ENCODE peak calls at places on chromosomes 7 and 10, in seven cellular contexts. P, J, F, M, O, G and A are unnamed samples.

GRCh38 chr7:80133361-80134104 is 1.1 kb upstream of the GNAI1 start:
- DNase-seq in P (peak; percentile 50), J (no peak), O (no peak), M (no peak), F (peak; percentile 17), G (no peak), A (no peak)

GRCh38 chr10:129501652-129502436 is 34.8 kb downstream of the MGMT start:
- DNase-seq in O (no peak), J (no peak), F (no peak), P (no peak), G (no peak), M (no peak), A (no peak)

GRCh38 chr7:26664735-26665420 is 199.5 kb downstream of the SKAP2 start:
- DNase-seq in G (no peak), P (peak; percentile 25), O (no peak), F (no peak), J (no peak), M (peak; percentile 65), A (no peak)

GRCh38 chr10:23718946-23719345 is 280.1 kb downstream of the OTUD1 start:
- DNase-seq in J (no peak), G (no peak), M (no peak), O (no peak), P (no peak), F (no peak), A (no peak)

GRCh38 chr10:34791228-34791627 is 23.9 kb downstream of the PARD3 start:
- DNase-seq in O (no peak), M (no peak), J (no peak), F (no peak), G (no peak), P (no peak), A (no peak)

GRCh38 chr10:8300925-8301707 is 246.6 kb downstream of the GATA3 start:
- DNase-seq in F (no peak), G (no peak), M (no peak), O (no peak), J (no peak), P (no peak), A (no peak)

GRCh38 chr10:44723654-44724053 is 187.5 kb upstream of the TMEM72 start:
- DNase-seq in O (no peak), P (peak; percentile 82), G (no peak), F (peak; percentile 26), J (no peak), M (no peak), A (no peak)

GRCh38 chr10:79316671-79317431 is 30.4 kb upstream of the PPIF start:
- DNase-seq in J (no peak), O (no peak), M (no peak), P (peak; percentile 29), F (no peak), G (no peak), A (peak; percentile 62)

GRCh38 chr7:108522780-108523179 is 3.2 kb downstream of the PNPLA8 start:
- DNase-seq in P (no peak), O (no peak), G (no peak), M (no peak), J (no peak), F (no peak), A (no peak)

DNA sequence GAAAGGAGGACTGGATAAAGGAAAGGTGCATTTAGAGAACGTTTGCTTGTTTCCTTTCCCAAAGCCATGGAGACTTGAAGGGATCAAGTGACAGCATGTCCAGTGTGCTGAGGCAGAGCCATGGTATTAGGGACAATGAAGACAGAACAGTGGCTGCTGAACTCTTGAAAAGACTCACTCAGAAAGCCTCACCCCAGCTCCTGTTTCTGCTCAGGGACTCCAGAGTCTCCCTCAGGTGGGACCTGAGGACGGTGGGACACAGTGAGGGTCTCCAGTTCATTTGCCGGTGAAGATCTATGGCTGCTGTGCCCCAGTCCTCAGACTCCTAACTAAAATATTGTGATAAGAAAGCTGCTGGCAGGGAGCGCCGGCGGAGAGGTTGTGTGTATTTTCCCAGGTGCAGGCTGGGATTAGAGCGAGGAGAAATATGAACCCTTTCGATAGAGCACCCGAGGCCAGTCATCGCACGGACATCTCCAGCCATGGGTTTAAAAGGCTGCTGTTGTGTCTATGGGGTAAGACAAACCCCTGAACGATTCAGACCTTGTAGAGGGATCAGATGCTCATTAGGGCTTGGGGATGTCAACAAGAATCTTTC is 57.2 kb downstream of the C7orf25 start:
- DNase-seq in O (no peak), M (no peak), P (no peak), G (peak; percentile 15), F (no peak), J (no peak), A (no peak)
- TF ChIP-seq CTCF in O (no peak), M (no peak), P (no peak), G (no peak), F (no peak), J (no peak), A (no peak)

DNA sequence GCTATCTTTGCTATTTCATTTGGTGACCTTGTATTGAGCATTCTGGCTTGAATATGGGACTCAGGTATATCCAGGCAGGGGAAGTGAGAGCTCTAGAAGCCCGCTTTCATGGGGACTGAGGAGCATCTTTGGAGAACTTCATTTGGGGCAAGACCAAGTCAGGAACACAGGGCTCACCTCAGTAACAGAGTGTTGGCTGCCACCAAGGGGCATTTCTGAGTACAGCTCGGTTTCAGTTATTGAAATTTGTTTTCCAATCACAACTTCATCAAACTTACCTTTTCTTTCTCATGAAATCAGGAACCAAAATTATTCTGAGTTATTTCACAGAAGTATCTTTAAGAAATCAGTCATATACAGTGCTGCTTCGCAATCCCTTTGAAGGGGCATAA is 337.2 kb downstream of the C7orf25 start:
- DNase-seq in J (no peak), P (no peak), M (no peak), F (no peak), O (no peak), G (no peak), A (no peak)
- TF ChIP-seq CTCF in J (no peak), P (no peak), M (no peak), F (no peak), O (no peak), G (peak; percentile 17), A (no peak)

GRCh38 chr7:47356261-47356660 is 225.7 kb downstream of the TNS3 start:
- DNase-seq in M (no peak), J (no peak), F (no peak), O (no peak), G (no peak), P (no peak), A (no peak)
- TF ChIP-seq CTCF in M (no peak), J (no peak), F (no peak), O (no peak), G (no peak), P (no peak), A (no peak)

DNA sequence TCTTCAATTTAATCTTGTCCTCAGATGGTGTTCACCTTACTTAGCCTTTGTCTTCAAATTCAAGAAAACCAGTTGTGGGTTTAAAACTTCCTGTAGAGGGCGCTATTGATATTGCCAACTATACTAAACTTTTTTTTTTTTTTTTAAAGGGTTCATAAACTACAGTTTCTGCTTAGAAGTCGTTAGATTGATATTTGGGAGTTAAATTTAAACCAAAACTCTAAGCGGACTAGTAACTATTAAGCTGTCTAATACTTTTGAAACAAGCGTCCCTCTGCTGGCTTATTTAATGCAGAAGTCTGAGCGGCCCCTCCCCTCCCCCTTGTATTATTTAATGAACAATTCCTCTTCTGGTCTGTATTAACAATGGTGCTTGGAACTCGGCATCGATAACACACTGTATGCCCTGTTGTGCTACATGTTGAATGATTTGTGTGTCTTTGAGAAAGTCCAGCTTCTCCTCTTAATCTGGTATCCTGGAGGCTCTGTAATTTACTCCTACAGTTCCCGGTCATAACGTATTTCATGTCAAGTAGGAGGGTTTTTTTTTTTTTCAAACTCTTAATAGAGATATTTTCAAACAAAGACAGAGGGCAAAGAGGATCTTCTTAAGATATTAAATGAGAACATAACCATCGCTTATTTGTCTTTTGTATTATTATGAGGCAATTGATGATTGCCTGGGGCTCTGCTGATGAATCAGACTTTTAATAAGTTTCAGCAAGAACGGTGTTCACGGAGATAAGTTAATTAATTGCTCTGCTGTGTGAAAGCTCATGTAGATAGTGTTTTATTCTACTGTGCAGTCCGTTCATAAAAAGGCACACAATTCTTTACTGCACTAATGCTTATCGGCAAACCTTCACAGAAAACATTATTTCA is 22.6 kb upstream of the CREB5 start:
- DNase-seq in P (peak; percentile 79), J (no peak), F (peak; percentile 14), G (peak; percentile 14), O (no peak), M (no peak), A (no peak)
- TF ChIP-seq CTCF in P (peak; percentile 80), J (peak; percentile 88), F (peak; percentile 82), G (peak; percentile 86), O (peak; percentile 89), M (peak; percentile 97), A (peak; percentile 43)

GRCh38 chr10:97278491-97278989 is 13.9 kb downstream of the ARHGAP19 start:
- DNase-seq in M (no peak), J (no peak), F (no peak), O (no peak), G (no peak), P (peak; percentile 93), A (peak; percentile 47)
- TF ChIP-seq CTCF in M (peak; percentile 63), J (peak; percentile 72), F (peak; percentile 73), O (peak; percentile 78), G (peak; percentile 63), P (peak; percentile 61), A (peak; percentile 54)

DNA sequence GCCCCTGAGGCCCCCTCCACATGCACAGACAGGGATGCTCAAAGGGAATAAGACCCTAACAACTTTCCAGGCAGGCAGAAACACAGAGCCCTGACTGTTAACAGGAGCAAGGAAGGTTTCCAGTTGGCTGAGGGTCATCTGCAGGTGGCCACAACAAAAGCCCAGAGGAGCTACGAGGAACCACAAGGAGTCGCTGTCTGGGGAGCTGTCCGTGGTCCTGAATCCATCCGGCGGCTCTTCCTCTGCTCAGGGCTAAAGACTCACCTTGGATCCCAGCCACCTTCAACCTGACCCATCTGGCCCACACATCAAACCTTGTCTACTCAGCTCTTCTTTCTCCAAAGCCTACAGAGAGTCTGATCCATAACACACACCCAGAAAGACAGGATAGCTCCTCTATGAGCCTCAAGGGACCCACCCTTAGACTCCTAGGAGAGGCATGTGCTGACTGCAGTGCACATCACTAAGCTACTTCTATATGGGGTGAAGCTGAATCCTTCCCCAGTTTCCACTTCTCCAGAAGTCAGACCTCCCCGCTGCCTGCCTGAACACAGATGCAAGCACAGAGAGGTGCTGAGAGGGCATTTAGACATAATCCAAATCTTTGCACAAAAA is 104.0 kb downstream of the SLIT1 start:
- DNase-seq in G (peak; percentile 93), O (no peak), F (peak; percentile 50), M (peak; percentile 31), J (peak; percentile 85), P (peak; percentile 50), A (peak; percentile 82)
- TF ChIP-seq CTCF in G (peak; percentile 70), O (peak; percentile 65), F (peak; percentile 68), M (peak; percentile 61), J (peak; percentile 53), P (peak; percentile 85), A (peak; percentile 78)

DNA sequence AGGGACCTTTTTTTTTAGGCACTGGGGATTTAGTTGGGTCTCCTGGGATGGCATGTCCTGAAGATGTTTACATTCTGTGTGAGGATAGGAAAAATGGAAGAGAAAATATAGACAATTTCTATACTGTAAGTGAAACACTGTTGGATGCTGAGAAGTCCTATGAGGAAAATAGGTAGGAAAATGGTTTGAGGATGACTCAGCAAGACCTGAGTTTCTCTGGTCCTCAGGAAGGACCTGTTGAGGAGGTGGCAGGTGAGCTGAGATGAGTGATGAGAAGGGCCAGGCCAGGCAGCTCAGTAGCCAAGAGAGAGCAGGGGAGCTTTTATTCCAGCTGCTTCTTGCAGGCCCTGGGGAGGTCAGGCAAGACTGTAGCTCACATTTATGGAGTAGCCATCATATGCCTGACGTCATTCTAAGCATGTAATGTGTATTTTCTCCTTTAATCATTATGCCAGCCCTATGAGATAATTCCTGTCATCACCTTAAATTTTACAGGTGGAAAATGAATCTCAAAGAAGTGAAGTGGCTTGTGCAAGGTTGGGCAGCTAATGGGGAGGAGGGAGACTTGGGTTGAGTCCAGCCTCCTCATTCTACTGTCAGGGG is 19.1 kb upstream of the LRRC18 start:
- DNase-seq in G (no peak), M (no peak), F (no peak), P (no peak), O (no peak), J (no peak), A (no peak)
- TF ChIP-seq CTCF in G (no peak), M (no peak), F (no peak), P (no peak), O (no peak), J (no peak), A (no peak)